ENCODE peak calls at places on chromosomes 16 and 17, in seven cellular contexts. I is vagina, K is A549, U is psoas muscle, O is AG04450, Z is fibroblast of lung, S is stomach. R is an unnamed sample.

GRCh38 chr17:59355695-59356323 is 24.4 kb downstream of the YPEL2 start:
- DNase-seq in Z (no peak), I (no peak), S (no peak), O (no peak), U (no peak), K (no peak), R (no peak)

GRCh38 chr16:84741351-84741791 is 41.6 kb downstream of the USP10 start:
- DNase-seq in K (no peak), U (no peak), O (no peak), S (no peak), I (no peak), Z (peak), R (peak)

GRCh38 chr17:41048441-41048840 is 1.3 kb upstream of the KRTAP2-1 start:
- DNase-seq in O (no peak), S (no peak), K (no peak), U (no peak), I (no peak), Z (peak), R (no peak)

GRCh38 chr16:87207509-87207908 is 109.7 kb downstream of the C16orf95 start:
- DNase-seq in U (no peak), S (no peak), O (peak), I (no peak), K (no peak), Z (peak), R (no peak)

GRCh38 chr16:48126801-48127644 is 28.8 kb downstream of the ABCC12 start:
- DNase-seq in I (no peak), K (peak), U (no peak), S (peak), Z (peak), O (peak), R (no peak)

GRCh38 chr17:2202302-2202995 is 101.1 kb downstream of the SMG6 start:
- DNase-seq in Z (no peak), U (no peak), S (peak), I (no peak), K (no peak), O (no peak), R (no peak)

GRCh38 chr16:878071-878784 is 77.7 kb upstream of the GNG13 start:
- DNase-seq in U (peak), Z (peak), S (no peak), K (peak), I (no peak), O (no peak), R (no peak)

GRCh38 chr17:29168079-29168758 is 12.0 kb downstream of the MYO18A start:
- DNase-seq in Z (no peak), I (no peak), S (no peak), U (no peak), O (no peak), K (no peak), R (no peak)

GRCh38 chr17:47895254-47895855 is 681 bp upstream of the SP2 start:
- DNase-seq in Z (peak), O (no peak), U (no peak), K (peak), I (no peak), S (peak), R (no peak)

GRCh38 chr16:77064037-77064436 is 127.0 kb upstream of the MON1B start:
- DNase-seq in K (no peak), Z (no peak), U (no peak), O (no peak), S (no peak), I (no peak), R (no peak)

GRCh38 chr16:20260215-20261009 is 66.9 kb downstream of the GP2 start:
- DNase-seq in K (no peak), O (no peak), I (no peak), U (no peak), Z (no peak), S (no peak), R (no peak)

GRCh38 chr17:3838206-3838605 is 7.8 kb downstream of the NCBP3 start:
- DNase-seq in I (no peak), S (peak), O (no peak), U (no peak), Z (no peak), K (no peak), R (no peak)

GRCh38 chr17:37088459-37088858 is 139.7 kb downstream of the AATF start:
- DNase-seq in Z (no peak), S (peak), K (no peak), U (no peak), I (no peak), O (no peak), R (no peak)

GRCh38 chr17:63369233-63369632 is 76.9 kb downstream of the CYB561 start:
- DNase-seq in K (no peak), Z (peak), S (no peak), I (no peak), U (no peak), O (no peak), R (no peak)

GRCh38 chr17:15262291-15263205 is 2.6 kb downstream of the PMP22 start:
- DNase-seq in S (peak), Z (peak), U (peak), I (no peak), O (peak), K (peak), R (peak)

GRCh38 chr17:62963296-62963695 is 2.7 kb upstream of the TANC2 start:
- DNase-seq in S (no peak), I (no peak), O (no peak), Z (peak), K (peak), U (no peak), R (no peak)

GRCh38 chr17:60573139-60573975 is 26.6 kb upstream of the PPM1D start:
- DNase-seq in Z (peak), U (no peak), S (no peak), K (no peak), O (peak), I (no peak), R (no peak)

GRCh38 chr17:59830007-59830630 is 62.6 kb downstream of the TUBD1 start:
- DNase-seq in U (peak), I (no peak), Z (peak), O (no peak), K (no peak), S (no peak), R (no peak)

GRCh38 chr17:76405967-76406647 is 21.7 kb downstream of the SPHK1 start:
- DNase-seq in U (peak), Z (no peak), K (no peak), O (no peak), I (no peak), S (peak), R (no peak)

GRCh38 chr17:80352216-80352895 is 62.6 kb upstream of the ENDOV start:
- DNase-seq in K (no peak), O (no peak), U (peak), I (no peak), S (no peak), Z (no peak), R (no peak)

GRCh38 chr17:76523084-76524037 is 14.1 kb downstream of the CYGB start:
- DNase-seq in S (peak), U (peak), I (no peak), O (no peak), K (peak), Z (peak), R (peak)

DNA sequence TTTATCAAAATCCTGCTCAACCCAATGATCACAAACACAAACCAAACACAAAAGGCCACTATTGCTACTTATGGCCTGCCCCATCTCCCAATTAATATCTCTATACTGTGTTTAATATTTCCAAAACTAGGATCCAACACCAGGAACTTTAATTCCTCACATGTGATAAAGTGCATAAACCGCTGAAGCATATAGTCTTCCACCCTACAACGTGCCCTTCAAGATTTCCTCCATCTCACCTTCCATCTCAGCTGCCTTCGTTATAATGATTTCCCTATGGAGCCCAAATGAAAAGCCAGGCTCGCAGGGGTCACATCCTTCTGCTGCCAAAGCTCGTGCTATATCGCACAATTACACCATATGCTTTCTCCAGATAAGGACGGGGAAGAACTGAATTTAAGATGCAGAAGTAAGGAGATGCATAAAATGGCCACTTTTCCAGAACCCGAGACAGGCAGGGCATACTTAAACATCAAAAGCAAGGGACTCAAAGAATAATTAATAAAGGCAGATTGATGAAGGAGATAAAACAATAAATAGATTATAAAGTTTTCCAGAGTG is 1.8 kb downstream of the MYH10 start:
- DNase-seq in S (no peak), Z (no peak), O (no peak), U (no peak), I (no peak), K (no peak), R (no peak)
- H3K4me3 ChIP-seq in S (peak), Z (peak), O (peak), U (peak), I (peak), K (peak), R (peak)

GRCh38 chr17:45794840-45795239 is 10.7 kb downstream of the CRHR1 start:
- DNase-seq in U (no peak), S (no peak), Z (no peak), I (no peak), K (peak), O (no peak), R (no peak)
- TF ChIP-seq CTCF in U (peak), S (no peak), Z (no peak), I (no peak), K (no peak), O (no peak), R (no peak)

GRCh38 chr16:14070555-14070876 is 603 bp upstream of the MRTFB start:
- DNase-seq in Z (no peak), K (no peak), I (no peak), S (no peak), U (no peak), O (no peak), R (no peak)

GRCh38 chr16:14072360-14072759 is 1.2 kb downstream of the MRTFB start:
- DNase-seq in I (no peak), K (no peak), O (no peak), Z (no peak), S (no peak), U (no peak), R (no peak)

GRCh38 chr16:14070877-14071575 is at the start of gene MRTFB:
- DNase-seq in O (no peak), K (peak), S (peak), U (peak), I (no peak), Z (peak), R (no peak)

GRCh38 chr16:14069818-14070217 is 1.3 kb upstream of the MRTFB start:
- DNase-seq in K (no peak), U (no peak), I (no peak), S (no peak), Z (no peak), O (no peak), R (no peak)

GRCh38 chr16:14071576-14072271 is 605 bp downstream of the MRTFB start:
- DNase-seq in S (no peak), K (peak), Z (peak), O (no peak), U (no peak), I (no peak), R (no peak)
- H3K27ac ChIP-seq in S (peak), K (peak), Z (peak), O (no peak), U (peak), I (peak), R (no peak)

DNA sequence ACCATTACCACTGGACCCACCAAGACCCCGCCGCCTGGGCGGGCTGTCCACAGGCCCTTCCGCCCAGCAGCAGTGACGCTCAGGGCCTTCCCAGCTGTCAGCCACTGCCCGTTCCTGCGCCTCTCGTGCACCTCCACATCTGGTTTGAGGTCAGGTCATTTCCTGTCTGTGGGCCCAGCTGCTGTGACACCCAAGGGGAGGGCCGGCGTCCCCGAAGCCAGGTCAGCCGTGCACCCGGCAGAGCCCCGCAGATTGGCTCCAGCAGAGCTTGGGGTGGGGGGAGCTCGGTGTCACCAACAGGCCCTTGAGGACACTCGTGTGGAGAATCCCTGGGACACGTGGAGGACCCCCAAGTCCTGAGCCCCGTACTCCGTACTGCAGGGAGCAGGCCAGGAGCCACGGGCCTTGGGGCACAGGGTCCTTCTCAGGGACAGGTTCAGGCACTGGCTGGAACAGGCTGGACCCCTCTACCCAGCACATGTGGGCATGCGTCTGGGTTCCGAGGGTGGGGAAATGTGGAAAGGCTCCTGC is 4.8 kb downstream of the SPATA2L start:
- DNase-seq in U (peak), Z (no peak), I (no peak), S (no peak), K (no peak), O (no peak), R (no peak)
- H3K4me3 ChIP-seq in U (no peak), Z (no peak), I (no peak), S (no peak), K (no peak), O (no peak), R (no peak)

GRCh38 chr17:35372846-35373531 is 432 bp downstream of the SLFN11 start:
- DNase-seq in O (no peak), S (peak), U (no peak), I (no peak), K (peak), Z (no peak), R (no peak)
- TF ChIP-seq CTCF in O (peak), S (no peak), U (no peak), I (no peak), K (no peak), Z (no peak), R (no peak)

GRCh38 chr17:17739388-17740066 is 58.3 kb downstream of the RAI1 start:
- DNase-seq in I (no peak), Z (peak), K (peak), O (no peak), S (peak), U (no peak), R (peak)
- H3K27ac ChIP-seq in I (peak), Z (peak), K (peak), O (peak), S (peak), U (no peak), R (peak)

R was measured in dorsolateral prefrontal cortex.